ENCODE peak calls at places on chromosomes 3 and 15, in seven cellular contexts. N, Y, I, H, W, Q and T are unnamed samples.

GRCh38 chr3:49807427-49808114 is 4.5 kb downstream of the INKA1 start:
- DNase-seq in N (no peak), Y (no peak), I (no peak), H (no peak), W (no peak), Q (peak; percentile 27), T (no peak)

GRCh38 chr3:192915306-192915705 is 2.4 kb downstream of the MB21D2 start:
- DNase-seq in N (no peak), Y (no peak), I (peak; percentile 38), H (peak; percentile 55), W (peak; percentile 66), Q (peak; percentile 36), T (peak; percentile 35)

GRCh38 chr3:133986302-133986701 is 43.4 kb downstream of the SLCO2A1 start:
- DNase-seq in N (no peak), Y (no peak), I (no peak), H (no peak), W (no peak), Q (no peak), T (no peak)

GRCh38 chr3:124520970-124521369 is 209.3 kb upstream of the UMPS start:
- DNase-seq in N (no peak), Y (no peak), I (no peak), H (no peak), W (no peak), Q (no peak), T (no peak)

GRCh38 chr15:93072440-93073394 is 16.3 kb downstream of the RGMA start:
- DNase-seq in N (peak; percentile 91), Y (peak; percentile 37), I (no peak), H (peak; percentile 86), W (peak; percentile 15), Q (no peak), T (no peak)

GRCh38 chr15:57567909-57568308 is 23.8 kb upstream of the MYZAP start:
- DNase-seq in N (no peak), Y (no peak), I (no peak), H (no peak), W (no peak), Q (no peak), T (no peak)

GRCh38 chr15:41417418-41417811 is 520 bp downstream of the RTF1 start:
- DNase-seq in N (no peak), Y (no peak), I (no peak), H (peak; percentile 36), W (no peak), Q (no peak), T (peak; percentile 59)

GRCh38 chr3:124792341-124793034 is 62.2 kb downstream of the UMPS start:
- DNase-seq in N (no peak), Y (no peak), I (no peak), H (no peak), W (no peak), Q (no peak), T (no peak)

GRCh38 chr3:101377796-101378195 is 57.4 kb upstream of the IMPG2 start:
- DNase-seq in N (no peak), Y (no peak), I (no peak), H (no peak), W (no peak), Q (no peak), T (no peak)

GRCh38 chr3:50603261-50604109 is 8.1 kb downstream of the CISH start:
- DNase-seq in N (no peak), Y (no peak), I (no peak), H (no peak), W (no peak), Q (no peak), T (no peak)

GRCh38 chr3:5122741-5123706 is 932 bp downstream of the ARL8B start:
- DNase-seq in N (no peak), Y (peak; percentile 44), I (no peak), H (peak; percentile 31), W (peak; percentile 49), Q (no peak), T (peak; percentile 26)

GRCh38 chr3:80445053-80445452 is 677.3 kb upstream of the ROBO1 start:
- DNase-seq in N (no peak), Y (no peak), I (no peak), H (no peak), W (no peak), Q (no peak), T (no peak)

GRCh38 chr3:147651107-147651506 is 241.9 kb downstream of the ZIC1 start:
- DNase-seq in N (no peak), Y (no peak), I (no peak), H (no peak), W (no peak), Q (no peak), T (no peak)

GRCh38 chr3:142977399-142977728 is 13.9 kb upstream of the PAQR9 start:
- DNase-seq in N (no peak), Y (no peak), I (no peak), H (no peak), W (peak; percentile 39), Q (no peak), T (no peak)

GRCh38 chr3:134769469-134769868 is 25.6 kb upstream of the EPHB1 start:
- DNase-seq in N (no peak), Y (no peak), I (no peak), H (no peak), W (no peak), Q (no peak), T (no peak)

GRCh38 chr3:8768364-8769087 is 887 bp downstream of the OXTR start:
- DNase-seq in N (no peak), Y (no peak), I (no peak), H (peak; percentile 33), W (peak; percentile 40), Q (peak; percentile 64), T (peak; percentile 73)

GRCh38 chr3:58340594-58341244 is 8.0 kb downstream of the PXK start:
- DNase-seq in N (no peak), Y (no peak), I (no peak), H (no peak), W (no peak), Q (no peak), T (no peak)

GRCh38 chr3:169241928-169242751 is 421.4 kb downstream of the MECOM start:
- DNase-seq in N (peak; percentile 75), Y (no peak), I (no peak), H (peak; percentile 61), W (peak; percentile 27), Q (no peak), T (no peak)

GRCh38 chr15:73991260-73991659 is 835 bp downstream of the STOML1 start:
- DNase-seq in N (no peak), Y (no peak), I (no peak), H (no peak), W (no peak), Q (no peak), T (no peak)

GRCh38 chr15:78088773-78089080 is 3.6 kb upstream of the SH2D7 start:
- DNase-seq in N (no peak), Y (no peak), I (no peak), H (no peak), W (no peak), Q (no peak), T (no peak)

GRCh38 chr3:100957407-100958100 is 35.7 kb downstream of the ABI3BP start:
- DNase-seq in N (no peak), Y (peak; percentile 19), I (peak; percentile 54), H (no peak), W (peak; percentile 63), Q (no peak), T (no peak)

GRCh38 chr3:143139786-143140185 is 20.2 kb downstream of the CHST2 start:
- DNase-seq in N (no peak), Y (no peak), I (no peak), H (no peak), W (peak; percentile 15), Q (no peak), T (no peak)

GRCh38 chr3:150391200-150391599 is 16.9 kb upstream of the TSC22D2 start:
- DNase-seq in N (no peak), Y (no peak), I (no peak), H (no peak), W (peak; percentile 21), Q (no peak), T (no peak)

DNA sequence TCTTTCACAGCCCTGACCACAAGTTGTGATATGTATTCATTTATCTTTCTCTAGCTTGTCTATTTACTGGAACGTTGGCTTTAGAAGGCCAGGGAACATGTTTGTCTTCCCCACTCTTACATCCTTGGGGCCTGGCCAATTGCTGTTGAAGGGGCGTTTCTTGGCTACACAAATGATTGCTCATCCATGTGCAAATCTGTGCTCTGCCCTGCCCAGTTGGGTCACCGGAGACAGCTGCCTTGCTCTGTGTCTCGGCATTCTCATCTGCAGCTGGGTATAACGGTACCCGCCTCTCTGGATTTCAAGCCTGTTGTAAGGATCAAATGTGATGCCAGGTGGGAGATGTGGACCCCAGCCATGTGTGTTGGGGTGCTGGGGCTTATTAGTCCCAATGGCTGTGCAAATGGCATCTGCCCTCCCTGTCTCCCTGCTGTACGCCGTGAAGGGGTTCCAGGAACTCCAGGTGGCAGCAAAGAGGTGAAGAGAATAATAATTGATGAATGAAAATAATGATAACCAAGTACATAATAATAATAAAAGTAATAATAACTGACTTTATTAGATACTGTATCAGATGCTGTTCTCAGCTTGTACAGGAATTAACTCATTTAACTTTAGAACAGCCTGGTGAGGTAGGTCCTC is 24.1 kb upstream of the TLE3 start:
- DNase-seq in N (no peak), Y (peak; percentile 58), I (peak; percentile 51), H (no peak), W (no peak), Q (no peak), T (no peak)
- TF ChIP-seq CTCF in N (no peak), Y (no peak), I (no peak), H (peak; percentile 26), W (peak; percentile 40), Q (peak; percentile 20), T (peak; percentile 23)

GRCh38 chr3:138578961-138579574 is 15.0 kb downstream of the CEP70 start:
- DNase-seq in N (no peak), Y (no peak), I (no peak), H (peak; percentile 42), W (no peak), Q (no peak), T (no peak)
- TF ChIP-seq CTCF in N (no peak), Y (no peak), I (no peak), H (no peak), W (no peak), Q (no peak), T (no peak)

GRCh38 chr3:33729993-33730392 is 11.9 kb upstream of the CLASP2 start:
- DNase-seq in N (no peak), Y (no peak), I (no peak), H (no peak), W (no peak), Q (no peak), T (no peak)

GRCh38 chr3:33737146-33737545 is 19.1 kb upstream of the CLASP2 start:
- DNase-seq in N (no peak), Y (no peak), I (no peak), H (no peak), W (no peak), Q (no peak), T (no peak)

DNA sequence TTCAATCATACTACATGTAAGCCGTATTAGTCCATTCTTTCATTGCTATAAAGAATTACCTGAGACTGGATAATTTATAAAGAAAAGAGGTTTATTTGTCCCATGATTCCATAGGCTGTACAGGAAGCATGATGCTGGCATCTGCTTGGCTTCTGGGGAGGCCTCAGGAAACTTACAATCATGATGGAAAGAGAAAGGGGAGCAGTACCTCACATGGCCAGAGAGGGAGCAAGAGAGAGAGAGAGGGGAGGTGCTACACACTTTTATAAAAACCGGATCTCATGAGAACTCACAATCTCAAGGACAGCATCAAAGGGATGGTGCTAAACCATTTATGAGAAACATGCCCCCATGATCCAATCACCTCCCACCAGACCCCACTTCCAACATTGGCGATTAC is 14.3 kb upstream of the CLASP2 start:
- DNase-seq in N (no peak), Y (no peak), I (no peak), H (no peak), W (no peak), Q (no peak), T (no peak)
- TF ChIP-seq CTCF in N (peak; percentile 62), Y (peak; percentile 8), I (peak; percentile 26), H (peak; percentile 48), W (peak; percentile 58), Q (peak; percentile 17), T (no peak)

GRCh38 chr3:53744351-53744750 is 101.9 kb downstream of the CHDH start:
- DNase-seq in N (no peak), Y (no peak), I (no peak), H (peak; percentile 67), W (no peak), Q (no peak), T (peak; percentile 45)
- TF ChIP-seq CTCF in N (no peak), Y (no peak), I (no peak), H (peak; percentile 44), W (no peak), Q (peak; percentile 22), T (no peak)